ENCODE peak calls at places on chromosome 17, in four cellular contexts. One of them, this sample, is unnamed.

GRCh38 chr17:49707246-49707607 is 537 bp downstream of the SLC35B1 start:
- DNase-seq in H1: no peak
- DNase-seq in SK-N-SH: no peak
- DNase-seq in GM12878: no peak
- DNase-seq in this sample: no peak

GRCh38 chr17:67443931-67444597 is 67.0 kb downstream of the PITPNC1 start:
- DNase-seq in H1: no peak
- DNase-seq in SK-N-SH: peak
- DNase-seq in GM12878: no peak
- DNase-seq in this sample: no peak

GRCh38 chr17:17845046-17845775 is 8.4 kb upstream of the SREBF1 start:
- DNase-seq in H1: no peak
- DNase-seq in SK-N-SH: peak
- DNase-seq in GM12878: no peak
- DNase-seq in this sample: no peak

GRCh38 chr17:63096426-63096825 is 130.4 kb downstream of the TANC2 start:
- DNase-seq in H1: no peak
- DNase-seq in SK-N-SH: no peak
- DNase-seq in GM12878: no peak
- DNase-seq in this sample: no peak

GRCh38 chr17:20171741-20172377 is 162.7 kb downstream of the SPECC1 start:
- DNase-seq in H1: no peak
- DNase-seq in SK-N-SH: no peak
- DNase-seq in GM12878: no peak
- DNase-seq in this sample: no peak

GRCh38 chr17:75848523-75849303 is 4.5 kb upstream of the UNC13D start:
- DNase-seq in H1: peak
- DNase-seq in SK-N-SH: peak
- DNase-seq in GM12878: no peak
- DNase-seq in this sample: peak

GRCh38 chr17:1413281-1413791 is 13.3 kb upstream of the YWHAE start:
- DNase-seq in H1: no peak
- DNase-seq in SK-N-SH: peak
- DNase-seq in GM12878: no peak
- DNase-seq in this sample: peak

GRCh38 chr17:49433000-49433694 is 18.5 kb upstream of the PHB1 start:
- DNase-seq in H1: no peak
- DNase-seq in SK-N-SH: no peak
- DNase-seq in GM12878: no peak
- DNase-seq in this sample: no peak

GRCh38 chr17:50308666-50309065 is 34.4 kb downstream of the TMEM92 start:
- DNase-seq in H1: no peak
- DNase-seq in SK-N-SH: no peak
- DNase-seq in GM12878: no peak
- DNase-seq in this sample: no peak

GRCh38 chr17:16439303-16439791 is 24.0 kb downstream of the TRPV2 start:
- DNase-seq in H1: no peak
- DNase-seq in SK-N-SH: no peak
- DNase-seq in GM12878: no peak
- DNase-seq in this sample: no peak

GRCh38 chr17:66353937-66354401 is 51.6 kb downstream of the PRKCA start:
- DNase-seq in H1: no peak
- DNase-seq in SK-N-SH: no peak
- DNase-seq in GM12878: no peak
- DNase-seq in this sample: no peak
- TF ChIP-seq NRF1 in H1: no peak
- TF ChIP-seq NRF1 in SK-N-SH: no peak
- TF ChIP-seq NRF1 in GM12878: no peak
- TF ChIP-seq NRF1 in this sample: no peak

GRCh38 chr17:3913531-3914318 is 2.5 kb downstream of the P2RX1 start:
- DNase-seq in H1: peak
- DNase-seq in SK-N-SH: peak
- DNase-seq in GM12878: peak
- DNase-seq in this sample: peak
- TF ChIP-seq NRF1 in H1: no peak
- TF ChIP-seq NRF1 in SK-N-SH: no peak
- TF ChIP-seq NRF1 in GM12878: no peak
- TF ChIP-seq NRF1 in this sample: no peak

DNA sequence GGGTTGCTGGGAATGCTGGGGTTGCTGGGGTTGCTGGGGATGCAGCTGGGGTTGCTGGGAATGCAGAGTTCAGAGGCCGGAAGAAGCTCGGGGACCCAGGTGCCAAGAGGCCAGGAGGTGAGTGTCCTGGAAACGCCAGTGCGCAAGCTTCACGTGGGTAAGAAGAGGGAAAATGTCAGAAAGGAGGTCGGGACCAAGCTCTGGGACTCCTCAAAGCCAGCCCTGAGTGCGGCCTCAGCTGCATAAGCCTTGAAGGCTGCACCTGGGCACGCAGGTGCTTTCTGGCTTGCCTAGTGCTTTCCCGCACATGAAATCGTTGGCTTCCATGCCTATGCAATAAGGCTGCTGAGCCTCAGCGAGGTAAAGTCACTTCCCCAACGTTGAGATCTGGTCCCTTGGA is 48.3 kb downstream of the PITPNM3 start:
- DNase-seq in H1: no peak
- DNase-seq in SK-N-SH: no peak
- DNase-seq in GM12878: no peak
- DNase-seq in this sample: no peak
- TF ChIP-seq NRF1 in H1: no peak
- TF ChIP-seq NRF1 in SK-N-SH: no peak
- TF ChIP-seq NRF1 in GM12878: no peak
- TF ChIP-seq NRF1 in this sample: no peak

GRCh38 chr17:12712941-12713340 is 47.3 kb downstream of the MYOCD start:
- DNase-seq in H1: no peak
- DNase-seq in SK-N-SH: no peak
- DNase-seq in GM12878: no peak
- DNase-seq in this sample: no peak

GRCh38 chr17:12712415-12712814 is 46.7 kb downstream of the MYOCD start:
- DNase-seq in H1: no peak
- DNase-seq in SK-N-SH: no peak
- DNase-seq in GM12878: no peak
- DNase-seq in this sample: no peak

GRCh38 chr17:12709063-12709462 is 43.4 kb downstream of the MYOCD start:
- DNase-seq in H1: no peak
- DNase-seq in SK-N-SH: no peak
- DNase-seq in GM12878: no peak
- DNase-seq in this sample: no peak
- TF ChIP-seq NRF1 in H1: no peak
- TF ChIP-seq NRF1 in SK-N-SH: no peak
- TF ChIP-seq NRF1 in GM12878: no peak
- TF ChIP-seq NRF1 in this sample: no peak

GRCh38 chr17:18954321-18954720 is 2.4 kb downstream of the SLC5A10 start:
- DNase-seq in H1: no peak
- DNase-seq in SK-N-SH: no peak
- DNase-seq in GM12878: no peak
- DNase-seq in this sample: no peak
- TF ChIP-seq NRF1 in H1: no peak
- TF ChIP-seq NRF1 in SK-N-SH: no peak
- TF ChIP-seq NRF1 in GM12878: no peak
- TF ChIP-seq NRF1 in this sample: no peak

GRCh38 chr17:40315678-40316570 is 6.9 kb downstream of the RARA start:
- DNase-seq in H1: no peak
- DNase-seq in SK-N-SH: peak
- DNase-seq in GM12878: no peak
- DNase-seq in this sample: peak
- TF ChIP-seq NRF1 in H1: no peak
- TF ChIP-seq NRF1 in SK-N-SH: no peak
- TF ChIP-seq NRF1 in GM12878: no peak
- TF ChIP-seq NRF1 in this sample: no peak

GRCh38 chr17:78023042-78023441 is 64.5 kb downstream of the TNRC6C start:
- DNase-seq in H1: no peak
- DNase-seq in SK-N-SH: no peak
- DNase-seq in GM12878: no peak
- DNase-seq in this sample: no peak

GRCh38 chr17:78027121-78027520 is 68.6 kb downstream of the TNRC6C start:
- DNase-seq in H1: no peak
- DNase-seq in SK-N-SH: no peak
- DNase-seq in GM12878: no peak
- DNase-seq in this sample: no peak

GRCh38 chr17:78022425-78022824 is 63.9 kb downstream of the TNRC6C start:
- DNase-seq in H1: no peak
- DNase-seq in SK-N-SH: no peak
- DNase-seq in GM12878: no peak
- DNase-seq in this sample: no peak

GRCh38 chr17:78029697-78030096 is 71.2 kb downstream of the TNRC6C start:
- DNase-seq in H1: no peak
- DNase-seq in SK-N-SH: no peak
- DNase-seq in GM12878: no peak
- DNase-seq in this sample: peak

DNA sequence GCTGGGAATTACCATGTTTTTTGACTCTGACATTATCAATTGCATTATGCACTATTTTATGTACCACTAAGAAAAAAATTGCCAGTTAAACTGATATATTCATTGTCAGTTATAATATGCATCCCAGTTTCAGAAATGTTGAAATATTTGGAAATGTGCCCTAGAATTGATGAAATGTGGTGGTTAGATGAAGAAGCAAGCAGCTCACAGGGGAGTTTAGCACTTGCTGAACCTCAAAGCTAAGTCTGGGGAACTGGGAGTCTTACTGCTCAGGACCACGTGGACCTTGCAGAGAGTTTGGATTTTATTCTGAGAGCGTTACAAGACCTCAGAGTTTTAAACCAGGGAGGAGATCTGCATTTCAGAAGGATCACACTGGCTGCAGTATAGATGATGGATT is 67.9 kb downstream of the TNRC6C start:
- DNase-seq in H1: no peak
- DNase-seq in SK-N-SH: no peak
- DNase-seq in GM12878: no peak
- DNase-seq in this sample: peak
- TF ChIP-seq NRF1 in H1: no peak
- TF ChIP-seq NRF1 in SK-N-SH: no peak
- TF ChIP-seq NRF1 in GM12878: no peak
- TF ChIP-seq NRF1 in this sample: no peak

DNA sequence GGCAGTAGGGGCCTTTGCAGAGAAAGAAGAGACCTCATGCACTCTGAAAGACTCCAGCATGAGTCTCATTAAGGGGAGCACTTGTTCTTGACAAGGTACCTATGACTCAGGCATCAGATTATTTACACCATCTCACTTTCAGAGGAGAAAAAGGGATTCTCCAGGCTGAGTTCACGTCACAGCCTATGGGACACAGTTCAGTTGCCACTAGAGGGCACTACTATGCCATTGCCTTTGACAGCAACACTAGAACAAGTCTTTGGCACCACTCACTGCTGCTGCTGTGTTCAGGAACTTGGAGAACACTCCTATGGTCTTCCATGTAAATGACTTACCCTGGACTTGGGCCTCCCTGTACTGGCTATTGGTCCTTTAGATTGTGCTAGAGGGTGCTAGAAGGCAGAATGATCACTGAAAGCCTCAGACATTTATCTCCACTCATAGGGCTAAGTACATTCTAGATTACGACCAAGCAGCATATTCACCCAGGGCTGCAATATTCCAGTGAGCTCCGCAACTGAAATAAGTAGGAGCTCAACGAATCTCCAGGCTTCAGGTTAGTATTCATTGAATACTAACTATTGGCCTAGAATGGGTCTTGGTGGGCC is 225.1 kb upstream of the CA10 start:
- DNase-seq in H1: peak
- DNase-seq in SK-N-SH: peak
- DNase-seq in GM12878: no peak
- DNase-seq in this sample: peak
- TF ChIP-seq NRF1 in H1: no peak
- TF ChIP-seq NRF1 in SK-N-SH: no peak
- TF ChIP-seq NRF1 in GM12878: no peak
- TF ChIP-seq NRF1 in this sample: no peak

GRCh38 chr17:76953926-76954325 is 85.7 kb downstream of the MGAT5B start:
- DNase-seq in H1: no peak
- DNase-seq in SK-N-SH: no peak
- DNase-seq in GM12878: no peak
- DNase-seq in this sample: no peak

GRCh38 chr17:76955191-76955590 is 87.0 kb downstream of the MGAT5B start:
- DNase-seq in H1: no peak
- DNase-seq in SK-N-SH: no peak
- DNase-seq in GM12878: no peak
- DNase-seq in this sample: no peak

GRCh38 chr17:76956846-76957540 is 88.8 kb downstream of the MGAT5B start:
- DNase-seq in H1: no peak
- DNase-seq in SK-N-SH: no peak
- DNase-seq in GM12878: no peak
- DNase-seq in this sample: no peak

GRCh38 chr17:76958974-76959373 is 90.8 kb downstream of the MGAT5B start:
- DNase-seq in H1: no peak
- DNase-seq in SK-N-SH: peak
- DNase-seq in GM12878: no peak
- DNase-seq in this sample: no peak

DNA sequence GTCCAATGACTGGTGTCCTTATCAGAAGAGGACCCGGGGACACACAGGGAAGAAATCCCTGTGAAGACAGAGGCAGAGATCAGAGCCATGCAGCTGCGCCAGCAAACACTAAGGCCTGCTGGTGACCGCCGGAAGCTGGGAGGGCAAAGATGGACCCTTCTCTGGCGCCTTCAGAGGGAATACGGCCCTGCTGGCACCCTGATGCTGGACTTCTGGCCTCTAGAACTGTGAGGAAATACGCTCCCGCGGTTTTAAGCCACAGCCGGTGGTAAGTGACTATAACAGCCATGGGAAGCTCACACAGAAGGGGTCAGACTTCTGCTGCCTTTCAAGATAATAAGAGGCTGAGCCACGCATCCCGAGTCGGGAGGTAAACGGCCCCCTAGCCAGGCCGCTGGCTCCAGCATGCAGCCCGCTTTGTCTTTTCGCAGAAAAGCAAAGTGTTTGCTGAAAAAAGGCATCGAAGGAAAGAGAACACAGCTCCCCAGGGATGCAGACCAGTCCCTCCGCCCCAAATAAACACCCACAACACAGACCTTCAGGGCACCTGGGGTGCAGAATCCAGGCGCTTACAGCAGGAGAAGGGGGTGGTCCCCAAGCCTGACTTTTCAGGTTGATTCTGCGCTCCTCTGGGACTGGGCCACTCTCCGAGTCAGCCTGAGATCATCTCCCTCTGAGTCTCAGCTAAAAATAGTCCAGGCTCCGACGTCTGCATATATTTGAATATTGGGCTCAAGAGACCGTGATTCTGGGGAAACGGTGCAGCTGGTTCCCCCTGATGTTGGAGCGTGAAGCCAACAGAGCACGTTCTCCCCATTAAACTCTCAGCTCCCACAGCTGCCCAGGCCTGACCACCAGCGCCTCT is 89.6 kb downstream of the MGAT5B start:
- DNase-seq in H1: no peak
- DNase-seq in SK-N-SH: no peak
- DNase-seq in GM12878: no peak
- DNase-seq in this sample: no peak
- TF ChIP-seq NRF1 in H1: no peak
- TF ChIP-seq NRF1 in SK-N-SH: no peak
- TF ChIP-seq NRF1 in GM12878: no peak
- TF ChIP-seq NRF1 in this sample: no peak

DNA sequence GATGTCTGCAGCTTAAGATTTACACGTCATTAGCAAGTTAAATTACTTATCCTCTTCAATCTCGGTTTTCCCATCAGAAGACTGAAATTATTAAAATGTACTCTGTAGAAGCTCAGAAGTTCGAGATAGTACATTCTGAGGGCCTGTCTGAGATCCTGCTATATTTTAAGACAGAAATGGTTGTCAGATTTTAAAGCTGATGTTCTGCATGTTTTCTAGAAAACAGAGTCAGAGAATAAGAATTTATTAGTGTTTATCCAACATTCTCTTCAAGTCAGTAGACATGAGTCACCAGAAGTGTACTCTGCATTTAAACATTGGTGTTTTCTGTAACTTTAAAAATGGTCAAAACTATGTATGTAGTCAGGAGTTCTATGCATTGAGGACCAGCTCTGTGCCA is 155.2 kb upstream of the MYOCD start:
- DNase-seq in H1: no peak
- DNase-seq in SK-N-SH: no peak
- DNase-seq in GM12878: no peak
- DNase-seq in this sample: no peak
- TF ChIP-seq NRF1 in H1: no peak
- TF ChIP-seq NRF1 in SK-N-SH: no peak
- TF ChIP-seq NRF1 in GM12878: no peak
- TF ChIP-seq NRF1 in this sample: no peak